ENCODE peak calls at places on chromosomes 11 and 22, in nine cellular contexts. N, E, B, L, Y, M, Q, K and O are unnamed samples.

GRCh38 chr11:72005347-72006260 is 6.9 kb downstream of the IL18BP start:
- DNase-seq in M (no peak), E (no peak), L (no peak), N (no peak), Q (no peak), K (no peak), B (no peak), Y (no peak), O (no peak)

GRCh38 chr11:64372802-64373597 is 14.0 kb downstream of the RPS6KA4 start:
- DNase-seq in L (peak), B (peak), M (no peak), N (no peak), Y (peak), K (peak), E (peak), Q (no peak), O (peak)

GRCh38 chr11:1177020-1177770 is 19.4 kb downstream of the MUC5AC start:
- DNase-seq in M (peak), N (peak), B (no peak), Q (no peak), K (no peak), Y (no peak), E (no peak), L (no peak), O (no peak)

GRCh38 chr11:118295834-118296454 is 8.6 kb upstream of the CD3E start:
- DNase-seq in Y (peak), E (no peak), M (no peak), N (no peak), Q (peak), L (peak), B (peak), K (peak), O (no peak)

GRCh38 chr11:110473666-110474065 is 43.9 kb downstream of the FDX1 start:
- DNase-seq in Q (no peak), L (no peak), N (no peak), E (no peak), K (no peak), B (peak), M (no peak), Y (no peak), O (no peak)

GRCh38 chr11:115498354-115498753 is 5.9 kb downstream of the CADM1 start:
- DNase-seq in M (no peak), B (no peak), K (no peak), N (no peak), E (no peak), L (no peak), Y (no peak), Q (no peak), O (no peak)

GRCh38 chr22:45918455-45919370 is 58.2 kb downstream of the WNT7B start:
- DNase-seq in M (peak), Y (no peak), E (peak), Q (peak), K (no peak), L (peak), B (no peak), N (no peak), O (no peak)

GRCh38 chr11:118870396-118871343 is 13.0 kb upstream of the CXCR5 start:
- DNase-seq in B (peak), E (no peak), Y (no peak), L (no peak), K (peak), Q (peak), M (no peak), N (no peak), O (no peak)

GRCh38 chr22:49007013-49007653 is 820.5 kb downstream of the BRD1 start:
- DNase-seq in Y (no peak), K (no peak), L (no peak), Q (peak), E (no peak), B (no peak), N (no peak), M (no peak), O (no peak)

GRCh38 chr11:125345706-125346561 is 150.1 kb downstream of the FEZ1 start:
- DNase-seq in E (peak), K (peak), L (peak), B (peak), N (no peak), Y (no peak), M (peak), Q (peak), O (no peak)

GRCh38 chr22:40340044-40340443 is 6.3 kb upstream of the ADSL start:
- DNase-seq in Q (no peak), L (no peak), Y (no peak), M (no peak), B (no peak), N (no peak), E (no peak), K (no peak), O (no peak)

GRCh38 chr22:41535244-41535643 is 9.0 kb downstream of the POLR3H start:
- DNase-seq in K (peak), B (no peak), E (peak), M (no peak), Y (no peak), L (peak), Q (no peak), N (no peak), O (no peak)

GRCh38 chr22:22616636-22617035 is 27.8 kb upstream of the GGTLC2 start:
- DNase-seq in E (peak), Q (no peak), M (no peak), L (peak), N (no peak), Y (no peak), B (no peak), K (no peak), O (no peak)

GRCh38 chr22:21960200-21961126 is 7.8 kb upstream of the PPM1F start:
- DNase-seq in Q (no peak), M (no peak), K (no peak), N (no peak), E (no peak), Y (no peak), L (no peak), B (no peak), O (no peak)

GRCh38 chr11:124867700-124868099 is 2.5 kb downstream of the ROBO3 start:
- DNase-seq in N (no peak), B (peak), K (peak), Q (no peak), M (no peak), E (peak), Y (peak), L (peak), O (no peak)

GRCh38 chr22:17243524-17243923 is 24.3 kb upstream of the ADA2 start:
- DNase-seq in Y (no peak), B (no peak), N (no peak), K (no peak), M (peak), Q (no peak), L (peak), E (peak), O (no peak)

GRCh38 chr22:24703101-24703500 is 71.4 kb downstream of the PIWIL3 start:
- DNase-seq in K (peak), M (no peak), N (no peak), E (no peak), Q (no peak), L (no peak), B (no peak), Y (no peak), O (no peak)

GRCh38 chr11:8059030-8059429 is 22.0 kb upstream of the TUB start:
- DNase-seq in Y (no peak), M (no peak), N (no peak), K (no peak), E (no peak), B (no peak), L (no peak), Q (no peak), O (no peak)

GRCh38 chr11:120057595-120058581 is 80.0 kb downstream of the TRIM29 start:
- DNase-seq in M (no peak), N (no peak), K (no peak), E (peak), B (peak), L (peak), Y (peak), Q (no peak), O (no peak)

DNA sequence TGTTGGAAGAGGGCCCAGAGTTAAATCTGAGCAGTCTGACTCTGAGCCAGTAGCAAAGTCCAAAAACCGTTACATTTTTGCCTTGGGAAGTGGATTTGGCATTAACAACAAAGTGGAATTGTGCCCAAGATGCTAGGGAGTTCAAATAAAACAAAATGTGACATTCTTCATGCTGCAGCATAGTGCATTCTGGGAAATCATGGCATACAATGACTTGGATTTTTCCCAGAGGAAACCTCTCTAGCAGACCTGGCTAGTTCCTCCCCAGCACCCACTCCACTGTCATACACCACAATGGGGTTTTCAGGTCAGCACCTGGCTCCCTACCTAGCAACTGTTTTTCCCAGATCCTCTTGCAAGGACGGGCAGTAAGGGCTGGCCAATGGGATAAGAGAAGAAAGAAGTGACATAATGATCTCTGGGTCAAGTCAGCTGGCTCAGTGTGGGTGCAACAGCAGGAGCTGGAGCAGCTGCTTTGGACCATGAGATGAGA is 24.8 kb upstream of the CYB5R3 start:
- DNase-seq in N (no peak), L (no peak), Q (no peak), Y (no peak), B (peak), K (no peak), M (no peak), E (no peak), O (no peak)
- TF ChIP-seq CTCF in N (no peak), L (no peak), Q (no peak), Y (no peak), B (no peak), K (no peak), M (no peak), E (no peak), O (no peak)

GRCh38 chr11:94583213-94583884 is 16.2 kb downstream of the PIWIL4 start:
- DNase-seq in N (no peak), K (no peak), M (no peak), Y (no peak), B (no peak), E (no peak), Q (no peak), L (peak), O (no peak)
- H3K4me3 ChIP-seq in N (no peak), K (no peak), M (no peak), Y (no peak), B (no peak), E (no peak), Q (no peak), L (no peak), O (no peak)

DNA sequence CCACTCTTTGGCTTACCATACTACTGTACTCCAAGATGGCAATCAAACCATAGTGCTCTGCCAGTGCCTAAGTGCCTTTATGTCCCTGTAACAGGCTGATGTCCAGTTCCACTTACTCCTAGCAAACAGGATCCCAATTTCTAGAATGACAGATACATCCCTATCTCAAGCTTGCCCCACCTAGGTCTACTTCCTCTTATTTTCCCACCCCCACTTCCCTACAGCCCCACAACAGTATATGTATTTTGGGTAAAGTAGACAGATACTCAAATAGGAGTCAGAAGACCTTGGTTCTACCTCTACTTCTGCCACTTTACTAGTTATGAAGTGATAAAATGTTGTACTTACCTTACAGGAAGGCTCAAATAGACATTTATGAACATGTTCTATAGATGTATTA is 24.1 kb downstream of the SIK3 start:
- DNase-seq in K (no peak), N (no peak), Y (no peak), L (no peak), E (no peak), Q (no peak), B (no peak), M (no peak), O (no peak)
- TF ChIP-seq CTCF in K (no peak), N (no peak), Y (no peak), L (no peak), E (no peak), Q (no peak), B (no peak), M (no peak), O (no peak)

GRCh38 chr11:101470881-101471535 is 112.8 kb downstream of the TRPC6 start:
- DNase-seq in Y (no peak), L (peak), E (peak), Q (no peak), N (no peak), K (peak), M (no peak), B (peak), O (no peak)
- H3K4me3 ChIP-seq in Y (no peak), L (no peak), E (no peak), Q (no peak), N (no peak), K (no peak), M (no peak), B (no peak), O (no peak)

DNA sequence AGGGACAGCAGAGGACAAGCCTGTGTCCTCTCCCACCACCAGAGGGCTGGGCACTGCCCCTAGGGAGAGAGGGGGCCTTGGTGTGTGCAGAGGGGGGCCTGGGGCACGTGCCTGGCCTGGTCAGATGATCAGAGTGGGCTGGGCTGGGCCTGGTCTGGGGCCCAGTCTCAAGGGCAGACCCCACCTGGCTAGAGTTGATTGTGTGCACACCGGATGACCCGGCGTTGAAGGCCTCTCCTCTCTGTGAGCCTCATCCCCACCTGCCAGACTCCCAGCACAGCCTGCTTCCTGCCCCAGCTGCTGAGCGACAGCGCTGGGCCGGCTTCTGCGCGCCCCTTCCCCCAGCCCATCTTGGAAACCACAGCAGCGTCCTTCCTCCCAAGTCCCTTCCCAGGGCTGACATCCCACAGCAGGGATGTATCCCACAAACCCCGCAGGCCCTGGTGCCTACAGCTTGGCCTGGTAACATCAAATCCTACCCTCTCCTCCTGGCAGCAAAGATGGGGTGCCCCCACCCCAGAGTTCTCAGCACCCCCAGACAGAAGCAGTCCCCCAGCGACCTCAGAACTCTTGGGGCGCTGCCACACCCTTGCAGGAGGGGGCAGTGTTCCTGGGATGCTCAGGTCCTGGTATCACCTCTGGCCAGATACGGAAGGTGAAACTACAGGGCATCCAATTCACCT is 11.1 kb upstream of the TSSC4 start:
- DNase-seq in M (no peak), N (no peak), L (no peak), K (no peak), B (no peak), Y (no peak), Q (no peak), E (no peak), O (no peak)
- TF ChIP-seq CTCF in M (no peak), N (no peak), L (no peak), K (no peak), B (peak), Y (no peak), Q (no peak), E (no peak), O (peak)

DNA sequence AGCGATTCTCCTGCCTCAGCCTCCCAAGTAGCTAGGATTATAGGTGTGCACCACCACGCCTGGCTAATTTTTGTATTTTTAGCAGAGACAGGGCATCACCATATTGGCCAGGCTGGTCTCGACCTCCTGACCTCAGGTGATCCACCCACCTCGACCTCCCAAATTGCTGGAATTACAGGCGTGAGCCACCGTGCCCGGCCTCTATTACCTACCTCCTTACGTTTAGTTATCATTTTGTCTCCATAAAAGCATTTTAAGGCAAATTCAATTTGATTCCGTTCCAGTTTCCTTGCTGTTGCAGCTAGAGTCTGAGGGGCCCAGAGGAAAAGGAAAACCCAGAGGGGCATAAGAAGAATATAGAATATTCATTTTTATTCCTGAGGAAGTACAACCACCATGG is 628 bp upstream of the DDX10 start:
- DNase-seq in K (no peak), Q (peak), Y (no peak), L (no peak), E (no peak), N (peak), M (no peak), B (no peak), O (no peak)
- H3K4me3 ChIP-seq in K (peak), Q (no peak), Y (peak), L (peak), E (peak), N (no peak), M (peak), B (peak), O (peak)

DNA sequence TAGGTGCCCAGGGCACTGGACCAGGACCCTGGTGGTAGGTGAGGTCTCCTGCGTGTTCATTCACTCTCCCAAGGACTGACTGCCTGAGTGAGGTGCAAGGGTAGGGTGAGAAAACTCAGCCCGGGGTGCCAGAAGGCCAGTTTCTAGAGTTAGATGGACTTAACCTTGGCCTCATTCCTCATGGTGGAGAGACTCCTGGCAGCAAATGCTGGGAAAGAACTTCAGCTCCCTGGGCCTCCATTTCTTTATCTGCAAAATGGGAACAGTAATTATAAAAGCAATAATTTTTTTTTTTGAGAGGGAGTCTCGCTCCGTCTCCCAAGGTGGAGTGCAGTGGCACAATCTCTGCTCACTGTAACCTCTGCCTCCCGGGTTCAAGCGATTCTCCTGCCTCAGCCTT is 47.7 kb downstream of the TRIOBP start:
- DNase-seq in K (no peak), B (no peak), M (no peak), Y (no peak), L (no peak), E (no peak), Q (no peak), N (no peak), O (no peak)
- TF ChIP-seq CTCF in K (no peak), B (no peak), M (no peak), Y (no peak), L (no peak), E (no peak), Q (no peak), N (no peak), O (no peak)

GRCh38 chr22:50189849-50190181 is 4.1 kb downstream of the TRABD start:
- DNase-seq in K (peak), E (no peak), Y (no peak), M (no peak), L (no peak), B (peak), Q (no peak), N (no peak), O (no peak)
- H3K4me3 ChIP-seq in K (no peak), E (peak), Y (peak), M (peak), L (peak), B (peak), Q (no peak), N (no peak), O (peak)